ENCODE peak calls at places on chromosomes 7 and 10, in five cellular contexts. One of them, this sample, is unnamed.

GRCh38 chr10:89302628-89303027 is 782 bp downstream of the IFIT2 start:
- DNase-seq in A549: no peak
- DNase-seq in GM12878: no peak
- DNase-seq in endothelial cell of umbilical vein: no peak
- DNase-seq in HepG2: no peak
- DNase-seq in this sample: peak

GRCh38 chr7:128055668-128056067 is 24.4 kb upstream of the LRRC4 start:
- DNase-seq in A549: no peak
- DNase-seq in GM12878: no peak
- DNase-seq in endothelial cell of umbilical vein: no peak
- DNase-seq in HepG2: no peak
- DNase-seq in this sample: no peak

GRCh38 chr10:73810358-73810734 is 1.1 kb downstream of the NDST2 start:
- DNase-seq in A549: no peak
- DNase-seq in GM12878: no peak
- DNase-seq in endothelial cell of umbilical vein: no peak
- DNase-seq in HepG2: no peak
- DNase-seq in this sample: no peak

GRCh38 chr10:17233534-17233933 is 5.5 kb downstream of the VIM start:
- DNase-seq in A549: no peak
- DNase-seq in GM12878: no peak
- DNase-seq in endothelial cell of umbilical vein: peak
- DNase-seq in HepG2: no peak
- DNase-seq in this sample: no peak

GRCh38 chr10:62373995-62374861 is at the start of gene ZNF365:
- DNase-seq in A549: peak
- DNase-seq in GM12878: no peak
- DNase-seq in endothelial cell of umbilical vein: no peak
- DNase-seq in HepG2: no peak
- DNase-seq in this sample: peak

GRCh38 chr10:18179901-18180300 is 39.7 kb downstream of the CACNB2 start:
- DNase-seq in A549: no peak
- DNase-seq in GM12878: no peak
- DNase-seq in endothelial cell of umbilical vein: no peak
- DNase-seq in HepG2: no peak
- DNase-seq in this sample: no peak

GRCh38 chr7:149510248-149510647 is 12.6 kb upstream of the ZNF746 start:
- DNase-seq in A549: no peak
- DNase-seq in GM12878: no peak
- DNase-seq in endothelial cell of umbilical vein: no peak
- DNase-seq in HepG2: no peak
- DNase-seq in this sample: no peak

GRCh38 chr7:11533229-11533820 is 298.7 kb downstream of the THSD7A start:
- DNase-seq in A549: no peak
- DNase-seq in GM12878: no peak
- DNase-seq in endothelial cell of umbilical vein: peak
- DNase-seq in HepG2: no peak
- DNase-seq in this sample: no peak

GRCh38 chr7:77362905-77363304 is 53.2 kb downstream of the GSAP start:
- DNase-seq in A549: no peak
- DNase-seq in GM12878: no peak
- DNase-seq in endothelial cell of umbilical vein: no peak
- DNase-seq in HepG2: no peak
- DNase-seq in this sample: no peak

GRCh38 chr10:129963831-129964501 is at the start of gene EBF3:
- DNase-seq in A549: no peak
- DNase-seq in GM12878: no peak
- DNase-seq in endothelial cell of umbilical vein: peak
- DNase-seq in HepG2: no peak
- DNase-seq in this sample: peak

GRCh38 chr10:76973515-76974289 is 663.9 kb downstream of the KCNMA1 start:
- DNase-seq in A549: no peak
- DNase-seq in GM12878: no peak
- DNase-seq in endothelial cell of umbilical vein: no peak
- DNase-seq in HepG2: no peak
- DNase-seq in this sample: no peak

GRCh38 chr10:30294506-30295280 is 54.4 kb downstream of the MTPAP start:
- DNase-seq in A549: no peak
- DNase-seq in GM12878: no peak
- DNase-seq in endothelial cell of umbilical vein: no peak
- DNase-seq in HepG2: no peak
- DNase-seq in this sample: no peak

GRCh38 chr7:12111461-12112405 is 99.4 kb upstream of the TMEM106B start:
- DNase-seq in A549: no peak
- DNase-seq in GM12878: no peak
- DNase-seq in endothelial cell of umbilical vein: peak
- DNase-seq in HepG2: no peak
- DNase-seq in this sample: no peak

GRCh38 chr7:102434039-102434481 is 685 bp downstream of the ORAI2 start:
- DNase-seq in A549: peak
- DNase-seq in GM12878: no peak
- DNase-seq in endothelial cell of umbilical vein: no peak
- DNase-seq in HepG2: no peak
- DNase-seq in this sample: no peak

GRCh38 chr10:114375082-114375481 is 29.2 kb downstream of the AFAP1L2 start:
- DNase-seq in A549: no peak
- DNase-seq in GM12878: no peak
- DNase-seq in endothelial cell of umbilical vein: peak
- DNase-seq in HepG2: no peak
- DNase-seq in this sample: no peak

GRCh38 chr7:50121269-50121668 is 28.2 kb upstream of the ZPBP start:
- DNase-seq in A549: no peak
- DNase-seq in GM12878: peak
- DNase-seq in endothelial cell of umbilical vein: no peak
- DNase-seq in HepG2: no peak
- DNase-seq in this sample: no peak

GRCh38 chr10:50607526-50607925 is 16.2 kb downstream of the SGMS1 start:
- DNase-seq in A549: no peak
- DNase-seq in GM12878: no peak
- DNase-seq in endothelial cell of umbilical vein: no peak
- DNase-seq in HepG2: no peak
- DNase-seq in this sample: no peak

GRCh38 chr10:93671042-93671441 is 31.4 kb downstream of the FRA10AC1 start:
- DNase-seq in A549: no peak
- DNase-seq in GM12878: no peak
- DNase-seq in endothelial cell of umbilical vein: no peak
- DNase-seq in HepG2: no peak
- DNase-seq in this sample: no peak

GRCh38 chr10:794382-794956 is 105.0 kb upstream of the DIP2C start:
- DNase-seq in A549: no peak
- DNase-seq in GM12878: no peak
- DNase-seq in endothelial cell of umbilical vein: no peak
- DNase-seq in HepG2: peak
- DNase-seq in this sample: peak

GRCh38 chr10:86668297-86669165 is at the start of gene LDB3:
- DNase-seq in A549: no peak
- DNase-seq in GM12878: peak
- DNase-seq in endothelial cell of umbilical vein: no peak
- DNase-seq in HepG2: no peak
- DNase-seq in this sample: peak

GRCh38 chr10:48594799-48595198 is 10.1 kb downstream of the ARHGAP22 start:
- DNase-seq in A549: no peak
- DNase-seq in GM12878: no peak
- DNase-seq in endothelial cell of umbilical vein: no peak
- DNase-seq in HepG2: no peak
- DNase-seq in this sample: peak

GRCh38 chr10:43427166-43427825 is 9.6 kb upstream of the ZNF487 start:
- DNase-seq in A549: no peak
- DNase-seq in GM12878: no peak
- DNase-seq in endothelial cell of umbilical vein: no peak
- DNase-seq in HepG2: no peak
- DNase-seq in this sample: no peak

GRCh38 chr7:65444899-65445823 is 71.5 kb downstream of the ZNF92 start:
- DNase-seq in A549: no peak
- DNase-seq in GM12878: no peak
- DNase-seq in endothelial cell of umbilical vein: no peak
- DNase-seq in HepG2: peak
- DNase-seq in this sample: no peak

GRCh38 chr10:52314822-52315552 is 906 bp downstream of the DKK1 start:
- DNase-seq in A549: peak
- DNase-seq in GM12878: no peak
- DNase-seq in endothelial cell of umbilical vein: no peak
- DNase-seq in HepG2: no peak
- DNase-seq in this sample: no peak
- H3K4me3 ChIP-seq in A549: peak
- H3K4me3 ChIP-seq in GM12878: no peak
- H3K4me3 ChIP-seq in endothelial cell of umbilical vein: peak
- H3K4me3 ChIP-seq in HepG2: peak
- H3K4me3 ChIP-seq in this sample: no peak

DNA sequence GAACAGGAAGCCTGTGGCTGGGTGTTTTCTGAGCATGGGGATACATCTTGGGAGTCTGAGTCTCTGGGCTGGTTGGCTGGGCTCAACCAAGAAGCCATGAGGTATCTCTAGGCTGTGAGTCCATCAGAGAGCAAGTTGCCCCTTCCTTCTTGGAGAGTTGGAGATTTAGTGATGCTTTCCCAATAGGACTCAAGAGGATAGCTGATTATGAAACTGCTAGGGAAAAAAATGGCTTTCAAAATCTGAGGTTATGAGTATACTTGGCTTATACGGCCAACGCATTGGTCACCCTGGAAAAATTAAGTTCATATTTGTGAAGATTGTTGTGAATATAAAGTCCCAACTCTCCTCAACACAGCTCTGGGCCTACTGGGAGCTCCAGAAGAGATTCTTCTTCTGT is 162.7 kb upstream of the KMT2E start:
- DNase-seq in A549: no peak
- DNase-seq in GM12878: no peak
- DNase-seq in endothelial cell of umbilical vein: no peak
- DNase-seq in HepG2: no peak
- DNase-seq in this sample: no peak
- TF ChIP-seq MYC in A549: no peak
- TF ChIP-seq MYC in GM12878: no peak
- TF ChIP-seq MYC in endothelial cell of umbilical vein: no peak
- TF ChIP-seq MYC in HepG2: no peak
- TF ChIP-seq MYC in this sample: no peak

GRCh38 chr7:92177362-92177761 is 1.6 kb downstream of the LRRD1 start:
- DNase-seq in A549: no peak
- DNase-seq in GM12878: no peak
- DNase-seq in endothelial cell of umbilical vein: peak
- DNase-seq in HepG2: no peak
- DNase-seq in this sample: peak

GRCh38 chr7:92178928-92179373 is at the start of gene LRRD1:
- DNase-seq in A549: peak
- DNase-seq in GM12878: peak
- DNase-seq in endothelial cell of umbilical vein: peak
- DNase-seq in HepG2: peak
- DNase-seq in this sample: peak

GRCh38 chr7:92179393-92179924 is 517 bp upstream of the LRRD1 start:
- DNase-seq in A549: no peak
- DNase-seq in GM12878: no peak
- DNase-seq in endothelial cell of umbilical vein: no peak
- DNase-seq in HepG2: no peak
- DNase-seq in this sample: no peak
- H3K4me3 ChIP-seq in A549: peak
- H3K4me3 ChIP-seq in GM12878: peak
- H3K4me3 ChIP-seq in endothelial cell of umbilical vein: peak
- H3K4me3 ChIP-seq in HepG2: peak
- H3K4me3 ChIP-seq in this sample: no peak

GRCh38 chr7:72035275-72035674 is 376.9 kb downstream of the CALN1 start:
- DNase-seq in A549: no peak
- DNase-seq in GM12878: no peak
- DNase-seq in endothelial cell of umbilical vein: no peak
- DNase-seq in HepG2: no peak
- DNase-seq in this sample: peak

GRCh38 chr7:72028267-72028666 is 383.9 kb downstream of the CALN1 start:
- DNase-seq in A549: no peak
- DNase-seq in GM12878: no peak
- DNase-seq in endothelial cell of umbilical vein: no peak
- DNase-seq in HepG2: no peak
- DNase-seq in this sample: no peak

GRCh38 chr7:72030994-72031667 is 381.0 kb downstream of the CALN1 start:
- DNase-seq in A549: no peak
- DNase-seq in GM12878: no peak
- DNase-seq in endothelial cell of umbilical vein: no peak
- DNase-seq in HepG2: no peak
- DNase-seq in this sample: no peak

GRCh38 chr7:72037494-72037893 is 374.6 kb downstream of the CALN1 start:
- DNase-seq in A549: no peak
- DNase-seq in GM12878: no peak
- DNase-seq in endothelial cell of umbilical vein: no peak
- DNase-seq in HepG2: no peak
- DNase-seq in this sample: no peak

GRCh38 chr7:72032934-72033333 is 379.2 kb downstream of the CALN1 start:
- DNase-seq in A549: no peak
- DNase-seq in GM12878: no peak
- DNase-seq in endothelial cell of umbilical vein: no peak
- DNase-seq in HepG2: no peak
- DNase-seq in this sample: no peak
- TF ChIP-seq MYC in A549: no peak
- TF ChIP-seq MYC in GM12878: no peak
- TF ChIP-seq MYC in endothelial cell of umbilical vein: no peak
- TF ChIP-seq MYC in HepG2: no peak
- TF ChIP-seq MYC in this sample: no peak

GRCh38 chr10:32163774-32164148 is 107.5 kb upstream of the KIF5B start:
- DNase-seq in A549: no peak
- DNase-seq in GM12878: no peak
- DNase-seq in endothelial cell of umbilical vein: no peak
- DNase-seq in HepG2: no peak
- DNase-seq in this sample: no peak

GRCh38 chr10:32159264-32159663 is 103.0 kb upstream of the KIF5B start:
- DNase-seq in A549: no peak
- DNase-seq in GM12878: no peak
- DNase-seq in endothelial cell of umbilical vein: no peak
- DNase-seq in HepG2: no peak
- DNase-seq in this sample: no peak

GRCh38 chr10:32160866-32161265 is 104.6 kb upstream of the KIF5B start:
- DNase-seq in A549: no peak
- DNase-seq in GM12878: no peak
- DNase-seq in endothelial cell of umbilical vein: no peak
- DNase-seq in HepG2: no peak
- DNase-seq in this sample: no peak

GRCh38 chr10:32163076-32163773 is 107.0 kb upstream of the KIF5B start:
- DNase-seq in A549: no peak
- DNase-seq in GM12878: no peak
- DNase-seq in endothelial cell of umbilical vein: no peak
- DNase-seq in HepG2: no peak
- DNase-seq in this sample: no peak

DNA sequence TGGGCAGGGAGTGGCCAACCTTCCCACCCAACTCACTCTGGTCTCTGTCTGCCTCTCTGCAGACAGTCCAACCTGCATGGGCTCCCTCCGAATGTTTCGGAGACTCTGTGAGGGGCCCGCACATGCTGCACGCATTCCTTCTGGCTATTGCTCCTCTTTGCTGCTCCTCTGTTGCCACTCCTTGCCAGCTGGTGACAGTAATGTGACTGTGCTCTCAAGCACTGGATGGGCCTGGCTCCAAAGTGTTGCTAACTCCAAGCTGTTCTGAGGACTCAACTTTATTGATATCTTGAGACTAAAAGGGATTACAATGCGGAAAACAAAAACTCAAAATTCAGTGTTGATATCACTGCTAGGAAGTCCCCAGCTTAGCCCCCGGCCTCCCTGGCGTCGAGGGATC is 105.4 kb upstream of the KIF5B start:
- DNase-seq in A549: no peak
- DNase-seq in GM12878: no peak
- DNase-seq in endothelial cell of umbilical vein: no peak
- DNase-seq in HepG2: no peak
- DNase-seq in this sample: no peak
- H3K4me3 ChIP-seq in A549: no peak
- H3K4me3 ChIP-seq in GM12878: no peak
- H3K4me3 ChIP-seq in endothelial cell of umbilical vein: no peak
- H3K4me3 ChIP-seq in HepG2: no peak
- H3K4me3 ChIP-seq in this sample: no peak

GRCh38 chr7:129066290-129067131 is 11.6 kb upstream of the TNPO3 start:
- DNase-seq in A549: peak
- DNase-seq in GM12878: no peak
- DNase-seq in endothelial cell of umbilical vein: peak
- DNase-seq in HepG2: no peak
- DNase-seq in this sample: peak
- TF ChIP-seq MYC in A549: no peak
- TF ChIP-seq MYC in GM12878: no peak
- TF ChIP-seq MYC in endothelial cell of umbilical vein: no peak
- TF ChIP-seq MYC in HepG2: no peak
- TF ChIP-seq MYC in this sample: peak